ENCODE peak calls at places on chromosomes 3 and 15, in eight cellular contexts. B, D, V, I, Q, W, L and U are unnamed samples.

GRCh38 chr15:77654975-77655374 is 22.3 kb upstream of the LINGO1 start:
- DNase-seq in B (no peak), D (peak; percentile 37), V (no peak), I (no peak), Q (no peak), W (peak; percentile 54), L (no peak), U (peak; percentile 57)

GRCh38 chr3:157134620-157135191 is 25.2 kb downstream of the CCNL1 start:
- DNase-seq in B (no peak), D (peak; percentile 92), V (no peak), I (peak; percentile 84), Q (peak; percentile 74), W (no peak), L (no peak), U (no peak)

GRCh38 chr15:74631935-74632560 is 16.4 kb downstream of the CLK3 start:
- DNase-seq in B (no peak), D (peak; percentile 55), V (peak; percentile 77), I (peak; percentile 62), Q (peak; percentile 64), W (peak; percentile 82), L (peak; percentile 71), U (peak; percentile 66)

GRCh38 chr15:35784745-35785144 is 238.8 kb upstream of the DPH6 start:
- DNase-seq in B (no peak), D (no peak), V (no peak), I (peak; percentile 19), Q (no peak), W (no peak), L (no peak), U (no peak)

GRCh38 chr3:36763850-36764703 is at the start of gene DCLK3:
- DNase-seq in B (no peak), D (peak; percentile 40), V (no peak), I (no peak), Q (no peak), W (peak; percentile 84), L (no peak), U (no peak)

GRCh38 chr3:129723558-129724324 is 117.3 kb upstream of the PLXND1 start:
- DNase-seq in B (no peak), D (no peak), V (no peak), I (peak; percentile 45), Q (peak; percentile 83), W (no peak), L (no peak), U (no peak)

GRCh38 chr3:129184396-129184656 is 630 bp upstream of the CNBP start:
- DNase-seq in B (no peak), D (no peak), V (no peak), I (no peak), Q (no peak), W (peak; percentile 62), L (no peak), U (no peak)

GRCh38 chr3:61669676-61670299 is 108.4 kb downstream of the PTPRG start:
- DNase-seq in B (no peak), D (peak; percentile 47), V (no peak), I (no peak), Q (no peak), W (no peak), L (no peak), U (no peak)

GRCh38 chr3:23404241-23404640 is 201.1 kb downstream of the UBE2E2 start:
- DNase-seq in B (no peak), D (no peak), V (no peak), I (no peak), Q (no peak), W (no peak), L (no peak), U (no peak)

GRCh38 chr3:121228971-121229370 is 316.8 kb downstream of the POLQ start:
- DNase-seq in B (no peak), D (no peak), V (no peak), I (no peak), Q (no peak), W (no peak), L (no peak), U (no peak)

GRCh38 chr3:190225186-190225692 is 97.0 kb downstream of the CLDN1 start:
- DNase-seq in B (no peak), D (peak; percentile 27), V (no peak), I (no peak), Q (peak; percentile 39), W (peak; percentile 2), L (no peak), U (peak; percentile 41)

GRCh38 chr3:42036483-42036823 is 54.7 kb upstream of the TRAK1 start:
- DNase-seq in B (no peak), D (peak; percentile 33), V (no peak), I (peak; percentile 38), Q (no peak), W (peak; percentile 44), L (no peak), U (no peak)

DNA sequence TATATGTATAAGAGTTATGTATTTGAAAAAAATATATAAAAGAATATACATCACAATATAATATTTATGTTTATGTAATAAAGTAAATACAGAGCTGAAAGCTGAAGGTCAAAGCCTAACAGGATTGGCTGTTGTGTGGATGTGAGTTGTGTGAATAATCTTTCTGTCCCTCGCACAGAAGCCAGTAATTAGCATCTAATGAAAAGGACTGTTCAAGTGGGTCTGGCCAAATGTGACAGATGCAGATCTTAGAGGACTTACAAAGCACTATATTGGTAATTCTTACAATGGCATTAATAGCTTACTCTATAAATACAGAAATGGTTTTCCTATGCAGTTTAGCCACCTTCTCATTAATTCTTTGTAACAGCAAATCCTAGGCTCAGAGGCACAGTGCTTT is 2.4 kb downstream of the MKRN3 start:
- DNase-seq in B (no peak), D (no peak), V (no peak), I (no peak), Q (no peak), W (no peak), L (no peak), U (no peak)
- H3K9me3 ChIP-seq in B (peaks cover 34% of the 10 kb centered on the region), D (no peaks in the 10 kb centered on the region), V (no peaks in the 10 kb centered on the region), I (no peaks in the 10 kb centered on the region), Q (no peaks in the 10 kb centered on the region), W (no peaks in the 10 kb centered on the region), L (no peaks in the 10 kb centered on the region), U (no peaks in the 10 kb centered on the region)

GRCh38 chr3:126356373-126357298 is 572 bp downstream of the KLF15 start:
- DNase-seq in B (no peak), D (peak; percentile 6), V (peak; percentile 75), I (peak; percentile 56), Q (no peak), W (peak; percentile 82), L (no peak), U (peak; percentile 25)

GRCh38 chr3:126353694-126354321 is 3.4 kb downstream of the KLF15 start:
- DNase-seq in B (no peak), D (no peak), V (peak; percentile 56), I (peak; percentile 53), Q (no peak), W (no peak), L (peak; percentile 39), U (no peak)

GRCh38 chr3:126355251-126355650 is 2.0 kb downstream of the KLF15 start:
- DNase-seq in B (no peak), D (no peak), V (peak; percentile 64), I (no peak), Q (no peak), W (no peak), L (peak; percentile 31), U (no peak)

GRCh38 chr3:126355777-126356372 is 1.3 kb downstream of the KLF15 start:
- DNase-seq in B (peak; percentile 64), D (peak; percentile 54), V (peak; percentile 97), I (peak; percentile 99), Q (peak; percentile 97), W (peak; percentile 99), L (peak; percentile 82), U (peak; percentile 87)

DNA sequence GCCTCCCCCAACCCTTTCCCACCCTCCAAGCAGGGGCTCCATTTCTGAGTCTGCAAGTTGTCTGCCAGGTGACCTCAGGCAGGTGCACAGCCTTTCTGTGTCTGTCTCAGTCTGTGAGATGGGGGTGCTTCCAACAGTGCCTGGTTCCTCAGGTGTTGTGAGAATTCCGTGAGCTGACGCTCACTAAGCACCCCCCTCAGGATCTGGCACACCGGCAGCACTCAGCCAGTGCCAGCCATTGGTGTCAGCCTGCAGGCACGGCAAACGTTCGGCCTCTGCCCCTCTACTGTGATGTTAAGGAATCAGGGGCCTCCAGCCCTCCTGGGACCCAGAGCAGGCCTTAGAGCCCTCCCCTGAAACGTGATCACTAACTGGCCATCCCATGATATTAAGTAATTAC is 2.4 kb downstream of the KLF15 start:
- DNase-seq in B (no peak), D (no peak), V (peak; percentile 64), I (peak; percentile 50), Q (no peak), W (no peak), L (peak; percentile 34), U (no peak)
- H3K4me3 ChIP-seq in B (no peak overlapping the region), D (no peak overlapping the region), V (peak overlapping the region; percentile 68), I (no peak overlapping the region), Q (peak overlapping the region; percentile 29), W (no peak overlapping the region), L (no peak overlapping the region), U (no peak overlapping the region)

GRCh38 chr15:38283010-38283409 is 30.4 kb downstream of the SPRED1 start:
- DNase-seq in B (no peak), D (no peak), V (no peak), I (no peak), Q (no peak), W (no peak), L (no peak), U (no peak)
- H3K9me3 ChIP-seq in B (no peaks in the 10 kb centered on the region), D (no peaks in the 10 kb centered on the region), V (no peaks in the 10 kb centered on the region), I (no peaks in the 10 kb centered on the region), Q (no peaks in the 10 kb centered on the region), W (no peaks in the 10 kb centered on the region), L (no peaks in the 10 kb centered on the region), U (no peaks in the 10 kb centered on the region)

GRCh38 chr3:43856351-43856750 is 165.6 kb downstream of the ABHD5 start:
- DNase-seq in B (no peak), D (no peak), V (no peak), I (no peak), Q (no peak), W (no peak), L (no peak), U (no peak)

GRCh38 chr3:43854916-43855315 is 164.2 kb downstream of the ABHD5 start:
- DNase-seq in B (no peak), D (no peak), V (no peak), I (no peak), Q (no peak), W (no peak), L (no peak), U (no peak)

GRCh38 chr3:43857361-43858051 is 166.8 kb downstream of the ABHD5 start:
- DNase-seq in B (no peak), D (no peak), V (no peak), I (no peak), Q (no peak), W (no peak), L (no peak), U (no peak)

GRCh38 chr3:43856761-43857160 is 166.0 kb downstream of the ABHD5 start:
- DNase-seq in B (no peak), D (no peak), V (no peak), I (no peak), Q (no peak), W (no peak), L (no peak), U (no peak)

GRCh38 chr3:43855674-43856299 is 165.0 kb downstream of the ABHD5 start:
- DNase-seq in B (no peak), D (peak; percentile 74), V (peak; percentile 73), I (peak; percentile 63), Q (peak; percentile 43), W (peak; percentile 58), L (peak; percentile 58), U (peak; percentile 62)
- H3K4me3 ChIP-seq in B (no peak overlapping the region), D (no peak overlapping the region), V (no peak overlapping the region), I (no peak overlapping the region), Q (no peak overlapping the region), W (peak overlapping the region; percentile 11), L (no peak overlapping the region), U (no peak overlapping the region)